ENCODE peak calls at places on chromosomes 2 and 18, in seven cellular contexts. V, M, E, F, B, C and S are unnamed samples.

GRCh38 chr18:76488190-76488589 is 6.9 kb downstream of the ZNF516 start:
- DNase-seq in M (no peak), C (no peak), F (no peak), V (no peak), E (peak), B (no peak), S (no peak)

GRCh38 chr2:152336854-152337510 is 2.0 kb downstream of the FMNL2 start:
- DNase-seq in V (peak), B (no peak), C (peak), M (no peak), F (peak), E (peak), S (no peak)

GRCh38 chr18:8088626-8089025 is 520.6 kb upstream of the RAB12 start:
- DNase-seq in M (no peak), E (peak), F (no peak), C (no peak), B (no peak), V (no peak), S (no peak)

GRCh38 chr18:21241224-21242131 is 554 bp upstream of the GREB1L start:
- DNase-seq in B (no peak), M (no peak), C (no peak), F (peak), E (peak), V (no peak), S (no peak)

GRCh38 chr2:21453728-21454127 is 330.0 kb downstream of the TDRD15 start:
- DNase-seq in F (no peak), V (no peak), B (no peak), E (no peak), C (no peak), M (no peak), S (no peak)

GRCh38 chr18:63949068-63949737 is at the start of gene HMSD:
- DNase-seq in E (peak), M (no peak), V (no peak), B (peak), C (no peak), F (peak), S (peak)

GRCh38 chr2:10307561-10308156 is 5.0 kb downstream of the HPCAL1 start:
- DNase-seq in E (no peak), C (no peak), M (no peak), B (peak), V (no peak), F (no peak), S (no peak)

GRCh38 chr2:32135409-32135808 is 30.3 kb upstream of the SLC30A6 start:
- DNase-seq in B (no peak), V (no peak), F (no peak), E (peak), C (no peak), M (peak), S (no peak)

GRCh38 chr2:45029215-45029614 is 20.0 kb upstream of the SIX2 start:
- DNase-seq in C (no peak), M (no peak), F (no peak), B (no peak), V (no peak), E (no peak), S (no peak)

GRCh38 chr18:67486534-67486933 is 30.0 kb downstream of the DSEL start:
- DNase-seq in E (peak), M (no peak), C (no peak), F (no peak), V (no peak), B (no peak), S (no peak)

GRCh38 chr2:176555781-176556180 is 286.5 kb downstream of the MTX2 start:
- DNase-seq in E (peak), F (no peak), B (no peak), M (no peak), C (no peak), V (no peak), S (no peak)

GRCh38 chr2:215409331-215410127 is 26.3 kb downstream of the FN1 start:
- DNase-seq in F (no peak), C (no peak), M (no peak), V (no peak), B (no peak), E (no peak), S (no peak)

GRCh38 chr18:55588001-55588875 is at the start of gene TCF4:
- DNase-seq in B (peak), F (peak), M (no peak), E (peak), C (peak), V (peak), S (peak)

GRCh38 chr2:25323042-25323514 is 18.6 kb downstream of the DNMT3A start:
- DNase-seq in V (no peak), C (no peak), E (peak), M (no peak), F (no peak), B (no peak), S (peak)

GRCh38 chr2:25306767-25307368 is 34.9 kb downstream of the DNMT3A start:
- DNase-seq in F (peak), M (no peak), V (peak), E (no peak), C (peak), B (no peak), S (no peak)

DNA sequence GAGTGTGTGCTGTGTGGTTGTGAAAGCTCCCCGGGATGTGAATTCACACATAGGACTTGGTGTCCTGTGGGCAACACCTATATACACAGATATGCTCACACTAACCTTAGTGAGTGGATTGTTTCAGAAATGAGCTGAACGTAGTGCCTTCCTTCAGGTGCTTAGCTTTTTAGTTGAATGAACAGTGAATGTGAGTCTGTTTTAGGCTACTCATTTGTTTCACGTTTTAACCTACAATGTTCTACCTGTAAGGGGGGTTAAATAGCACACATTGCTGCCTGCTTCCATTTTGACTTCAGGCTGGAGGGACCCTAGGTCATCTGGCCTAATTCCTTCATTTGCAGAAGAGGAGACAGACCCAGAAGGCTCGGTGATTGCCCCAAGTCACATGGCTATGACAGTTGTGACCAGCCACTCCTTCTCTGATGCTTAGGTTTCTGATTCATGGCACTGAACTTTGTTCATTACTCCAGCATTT is 1.0 kb downstream of the PLEK start:
- DNase-seq in M (no peak), E (no peak), F (no peak), C (no peak), B (no peak), V (no peak), S (no peak)
- H3K27ac ChIP-seq in M (no peak), E (no peak), F (no peak), C (no peak), B (peak), V (no peak), S (no peak)

DNA sequence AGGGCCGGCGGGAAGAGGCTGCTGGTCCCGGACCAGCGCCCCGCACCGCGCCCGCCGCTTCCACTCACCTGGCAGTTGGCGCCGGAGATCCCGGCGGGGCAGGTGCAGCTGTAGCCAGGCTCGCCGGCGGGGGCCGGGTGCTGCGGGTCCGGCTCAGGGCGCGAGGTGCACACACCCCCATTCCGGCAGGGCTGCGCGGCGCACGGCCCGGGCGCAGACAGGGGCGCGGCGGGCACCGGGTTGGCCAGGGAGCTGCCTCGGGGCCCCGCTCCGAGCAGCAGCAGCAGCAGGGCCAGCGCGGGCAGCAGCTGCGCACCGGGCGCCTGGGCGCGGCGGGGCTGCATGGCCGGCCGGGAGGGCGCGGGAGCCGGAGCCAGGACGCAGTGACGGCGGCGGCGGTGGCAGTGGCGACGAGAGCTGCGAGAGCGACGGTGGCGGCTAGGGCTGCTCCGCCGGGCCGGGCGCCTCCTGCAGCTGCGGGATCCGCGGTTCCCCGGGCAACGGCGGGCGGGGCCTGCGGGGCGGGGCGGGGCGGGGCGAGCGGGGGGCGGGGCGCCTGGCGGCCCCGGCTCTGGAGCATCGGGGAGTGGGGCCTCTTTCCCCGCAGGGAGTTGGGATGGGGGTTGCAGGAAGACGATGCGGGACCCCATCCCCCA is at the start of gene DNER:
- DNase-seq in F (peak), V (no peak), E (peak), M (no peak), B (peak), C (peak), S (peak)
- H3K27ac ChIP-seq in F (no peak), V (no peak), E (no peak), M (no peak), B (no peak), C (no peak), S (no peak)

GRCh38 chr2:217902281-217903141 is 100.3 kb downstream of the TNS1 start:
- DNase-seq in C (peak), M (no peak), E (no peak), V (peak), F (peak), B (peak), S (no peak)

GRCh38 chr2:217900010-217900779 is 102.6 kb downstream of the TNS1 start:
- DNase-seq in C (no peak), M (no peak), F (no peak), V (peak), B (peak), E (peak), S (no peak)

GRCh38 chr2:217900780-217901360 is 101.9 kb downstream of the TNS1 start:
- DNase-seq in E (no peak), F (no peak), B (no peak), C (no peak), M (no peak), V (no peak), S (no peak)

GRCh38 chr2:217901826-217902225 is 101.0 kb downstream of the TNS1 start:
- DNase-seq in B (no peak), V (peak), E (no peak), C (no peak), M (peak), F (peak), S (no peak)

GRCh38 chr2:217901400-217901799 is 101.4 kb downstream of the TNS1 start:
- DNase-seq in E (no peak), C (no peak), V (no peak), B (no peak), M (no peak), F (no peak), S (no peak)
- H3K27ac ChIP-seq in E (no peak), C (peak), V (peak), B (peak), M (peak), F (peak), S (no peak)

DNA sequence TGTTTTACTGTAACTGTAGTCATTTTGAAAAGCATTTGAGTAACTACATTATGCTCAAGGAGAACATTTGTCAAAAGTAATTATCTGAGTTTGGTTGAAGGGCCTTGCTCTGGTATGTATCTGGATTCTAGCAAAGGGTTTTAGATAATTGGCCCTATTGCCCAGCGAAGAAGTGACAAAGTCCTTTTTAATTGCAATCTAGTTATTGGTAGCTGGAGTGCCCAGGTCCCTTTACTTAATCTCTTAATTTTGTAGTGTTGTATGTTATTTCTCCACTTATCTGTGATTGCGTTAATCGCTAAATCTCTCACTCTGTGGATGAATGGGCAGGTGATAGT is 1.8 kb downstream of the ASXL3 start:
- DNase-seq in E (no peak), F (no peak), C (no peak), B (no peak), M (no peak), V (no peak), S (no peak)
- H3K27ac ChIP-seq in E (no peak), F (no peak), C (peak), B (no peak), M (no peak), V (no peak), S (no peak)

GRCh38 chr18:58557013-58557435 is 71.9 kb downstream of the ALPK2 start:
- DNase-seq in C (no peak), B (no peak), E (no peak), M (no peak), V (no peak), F (peak), S (no peak)

GRCh38 chr18:58558514-58558913 is 70.4 kb downstream of the ALPK2 start:
- DNase-seq in M (no peak), F (no peak), V (no peak), C (no peak), B (no peak), E (no peak), S (no peak)

GRCh38 chr18:58554404-58554803 is 74.5 kb downstream of the ALPK2 start:
- DNase-seq in C (no peak), M (no peak), F (no peak), E (no peak), B (no peak), V (no peak), S (no peak)

GRCh38 chr18:58559427-58560186 is 69.3 kb downstream of the ALPK2 start:
- DNase-seq in E (no peak), C (no peak), M (no peak), V (no peak), F (no peak), B (no peak), S (no peak)

GRCh38 chr18:58556333-58557012 is 72.4 kb downstream of the ALPK2 start:
- DNase-seq in F (no peak), E (no peak), C (no peak), B (no peak), M (no peak), V (no peak), S (no peak)
- H3K27ac ChIP-seq in F (peak), E (no peak), C (no peak), B (no peak), M (no peak), V (no peak), S (no peak)

DNA sequence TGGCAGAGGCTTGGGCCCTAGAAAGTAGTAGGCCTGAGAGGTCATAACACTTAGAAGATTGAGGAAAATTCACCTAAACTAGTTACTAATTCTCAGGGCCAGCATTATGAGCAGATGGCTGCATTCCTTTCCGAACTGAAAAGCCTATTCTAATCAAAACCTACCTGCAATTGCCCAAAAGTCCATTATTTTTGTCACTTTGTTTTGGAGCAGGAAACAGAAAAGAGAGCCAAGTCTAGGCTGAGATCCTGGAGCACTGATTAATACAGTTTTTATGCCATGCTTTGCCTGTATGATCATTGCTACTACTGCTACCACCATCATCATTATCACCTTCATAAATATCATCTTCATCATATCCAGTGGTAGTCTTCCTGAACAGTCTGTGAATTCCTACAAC is 14.7 kb downstream of the VSNL1 start:
- DNase-seq in C (no peak), B (no peak), V (no peak), E (no peak), M (no peak), F (no peak), S (no peak)
- H3K27ac ChIP-seq in C (no peak), B (no peak), V (no peak), E (peak), M (no peak), F (no peak), S (no peak)

GRCh38 chr18:12990128-12990485 is 1.1 kb upstream of the CEP192 start:
- DNase-seq in F (no peak), C (no peak), V (no peak), B (no peak), M (no peak), E (no peak), S (no peak)
- H3K27ac ChIP-seq in F (peak), C (no peak), V (no peak), B (no peak), M (no peak), E (peak), S (no peak)

GRCh38 chr18:998976-999375 is 94.3 kb downstream of the ADCYAP1 start:
- DNase-seq in F (no peak), M (no peak), B (no peak), C (no peak), V (no peak), E (peak), S (no peak)

GRCh38 chr18:1003499-1003898 is 98.8 kb downstream of the ADCYAP1 start:
- DNase-seq in B (no peak), C (no peak), F (no peak), M (no peak), E (no peak), V (no peak), S (no peak)

GRCh38 chr18:1006965-1007364 is 102.3 kb downstream of the ADCYAP1 start:
- DNase-seq in E (no peak), M (no peak), B (no peak), V (no peak), F (no peak), C (no peak), S (no peak)

GRCh38 chr18:1006309-1006708 is 101.6 kb downstream of the ADCYAP1 start:
- DNase-seq in B (no peak), V (no peak), F (no peak), C (no peak), M (no peak), E (no peak), S (no peak)

DNA sequence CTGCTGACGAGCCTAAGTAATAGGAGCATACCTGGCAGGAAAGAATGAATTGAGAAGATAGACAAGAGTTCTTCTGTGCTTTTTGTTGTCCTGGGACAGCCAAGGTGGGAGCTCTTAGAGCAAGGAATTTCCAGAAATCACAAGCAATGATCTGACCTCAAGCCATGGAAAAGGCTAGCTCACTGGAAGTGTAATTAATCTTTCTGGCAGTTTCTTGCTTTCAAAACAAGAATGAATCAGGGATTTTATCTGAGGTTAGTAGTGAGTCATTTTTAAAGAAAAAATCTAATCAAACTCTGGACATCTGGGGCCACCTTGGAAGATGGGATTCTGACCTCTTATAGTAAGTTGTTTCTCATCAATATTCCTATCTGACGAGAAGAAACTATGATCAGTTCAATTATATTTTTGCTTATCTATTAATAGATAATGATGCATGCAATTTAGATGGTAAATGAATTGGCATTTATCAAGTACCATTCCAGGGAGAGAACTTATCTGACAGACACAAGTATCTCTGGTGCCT is 98.0 kb downstream of the ADCYAP1 start:
- DNase-seq in M (no peak), F (no peak), B (no peak), V (no peak), E (no peak), C (no peak), S (no peak)
- H3K27ac ChIP-seq in M (no peak), F (no peak), B (no peak), V (no peak), E (no peak), C (no peak), S (no peak)

GRCh38 chr2:68771211-68771721 is 36.7 kb downstream of the ARHGAP25 start:
- DNase-seq in M (no peak), F (no peak), B (no peak), V (no peak), C (no peak), E (no peak), S (no peak)
- H3K27ac ChIP-seq in M (no peak), F (peak), B (peak), V (peak), C (peak), E (no peak), S (peak)

GRCh38 chr2:15708865-15709820 is 117.5 kb downstream of the DDX1 start:
- DNase-seq in C (no peak), F (no peak), V (no peak), E (no peak), M (no peak), B (no peak), S (no peak)
- H3K27ac ChIP-seq in C (no peak), F (no peak), V (no peak), E (no peak), M (no peak), B (no peak), S (no peak)